ENCODE peak calls at places on chromosomes 5 and 9, in four cellular contexts. U, Z, R and Q are unnamed samples.

GRCh38 chr5:115297043-115297442 is 589 bp upstream of the CCDC112 start:
- DNase-seq in U (no peak), Z (no peak), R (no peak), Q (no peak)

GRCh38 chr9:16824545-16825041 is 45.9 kb downstream of the BNC2 start:
- DNase-seq in Z (peak), U (no peak), R (no peak), Q (no peak)

GRCh38 chr9:5186416-5187169 is 1.2 kb upstream of the INSL6 start:
- DNase-seq in U (peak), Z (peak), R (peak), Q (no peak)

GRCh38 chr5:149271717-149272558 is at the start of gene AFAP1L1:
- DNase-seq in U (peak), R (peak), Z (peak), Q (no peak)

GRCh38 chr5:135139397-135140134 is 105.5 kb upstream of the PITX1 start:
- DNase-seq in Z (no peak), U (peak), R (peak), Q (no peak)

GRCh38 chr5:58871648-58872242 is 288.9 kb downstream of the RAB3C start:
- DNase-seq in R (peak), Z (peak), U (peak), Q (no peak)

GRCh38 chr5:127595484-127596368 is 53.2 kb upstream of the CTXN3 start:
- DNase-seq in U (no peak), Z (no peak), R (no peak), Q (no peak)

GRCh38 chr9:31574006-31574750 is 810.3 kb upstream of the ACO1 start:
- DNase-seq in U (no peak), R (no peak), Z (no peak), Q (no peak)

GRCh38 chr9:107685901-107686300 is 196.3 kb upstream of the KLF4 start:
- DNase-seq in U (no peak), Z (no peak), R (no peak), Q (no peak)

GRCh38 chr5:145347026-145347616 is 488.0 kb downstream of the PRELID2 start:
- DNase-seq in U (no peak), Z (peak), R (peak), Q (no peak)

GRCh38 chr5:145345883-145346282 is 489.3 kb downstream of the PRELID2 start:
- DNase-seq in Z (no peak), R (no peak), U (no peak), Q (no peak)

DNA sequence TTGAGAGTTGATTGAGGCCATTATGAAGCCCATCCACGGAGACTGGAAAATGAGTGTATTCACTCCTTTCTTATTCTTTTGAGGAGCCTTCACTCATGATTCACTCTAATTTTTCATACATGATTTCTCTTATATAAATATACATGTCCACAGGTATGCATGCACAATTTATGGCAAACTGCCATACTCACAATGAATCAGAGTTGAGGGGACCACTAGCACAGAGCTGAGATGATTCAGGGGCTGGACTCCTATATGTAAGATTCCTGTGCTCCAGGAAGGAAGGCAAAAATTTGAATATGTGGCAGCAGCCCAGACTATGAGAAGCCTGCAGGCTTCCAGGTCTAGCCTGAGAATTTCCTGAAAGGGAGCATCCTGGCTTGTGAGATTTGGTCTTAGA is 484.6 kb downstream of the PRELID2 start:
- DNase-seq in Z (no peak), R (no peak), U (no peak), Q (no peak)
- TF ChIP-seq FOXM1 in Z (no peak), R (no peak), U (no peak), Q (no peak)

DNA sequence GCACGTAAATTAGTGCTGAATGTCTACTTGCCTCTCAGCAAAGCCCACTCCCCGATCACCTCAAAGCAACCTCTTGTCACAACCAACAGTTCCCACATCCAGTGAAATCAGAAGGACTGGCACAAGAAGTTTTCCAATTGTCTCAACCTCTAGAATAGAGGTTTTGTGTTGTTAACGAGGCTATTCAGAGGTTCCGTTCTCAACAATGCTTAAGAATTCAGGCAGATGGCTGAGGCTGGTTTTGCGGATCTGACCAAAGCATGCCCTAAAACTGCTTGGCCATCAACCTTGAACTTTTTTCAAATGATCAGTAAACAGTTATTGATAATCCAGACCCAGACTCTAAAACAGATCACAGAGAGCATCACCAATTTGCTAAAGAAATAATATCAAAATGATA is 52.9 kb downstream of the MAPKAP1 start:
- DNase-seq in R (no peak), Z (no peak), U (no peak), Q (no peak)
- TF ChIP-seq TAF1 in R (no peak), Z (no peak), U (no peak), Q (no peak)

GRCh38 chr5:1374680-1375055 is 29.8 kb upstream of the CLPTM1L start:
- DNase-seq in Z (no peak), U (no peak), R (no peak), Q (no peak)

GRCh38 chr5:1376921-1377320 is 32.0 kb upstream of the CLPTM1L start:
- DNase-seq in U (no peak), Z (no peak), R (no peak), Q (no peak)

GRCh38 chr5:1378096-1378495 is 33.2 kb upstream of the CLPTM1L start:
- DNase-seq in Z (no peak), R (no peak), U (no peak), Q (no peak)

GRCh38 chr5:1374030-1374679 is 29.3 kb upstream of the CLPTM1L start:
- DNase-seq in Z (no peak), U (no peak), R (no peak), Q (no peak)

DNA sequence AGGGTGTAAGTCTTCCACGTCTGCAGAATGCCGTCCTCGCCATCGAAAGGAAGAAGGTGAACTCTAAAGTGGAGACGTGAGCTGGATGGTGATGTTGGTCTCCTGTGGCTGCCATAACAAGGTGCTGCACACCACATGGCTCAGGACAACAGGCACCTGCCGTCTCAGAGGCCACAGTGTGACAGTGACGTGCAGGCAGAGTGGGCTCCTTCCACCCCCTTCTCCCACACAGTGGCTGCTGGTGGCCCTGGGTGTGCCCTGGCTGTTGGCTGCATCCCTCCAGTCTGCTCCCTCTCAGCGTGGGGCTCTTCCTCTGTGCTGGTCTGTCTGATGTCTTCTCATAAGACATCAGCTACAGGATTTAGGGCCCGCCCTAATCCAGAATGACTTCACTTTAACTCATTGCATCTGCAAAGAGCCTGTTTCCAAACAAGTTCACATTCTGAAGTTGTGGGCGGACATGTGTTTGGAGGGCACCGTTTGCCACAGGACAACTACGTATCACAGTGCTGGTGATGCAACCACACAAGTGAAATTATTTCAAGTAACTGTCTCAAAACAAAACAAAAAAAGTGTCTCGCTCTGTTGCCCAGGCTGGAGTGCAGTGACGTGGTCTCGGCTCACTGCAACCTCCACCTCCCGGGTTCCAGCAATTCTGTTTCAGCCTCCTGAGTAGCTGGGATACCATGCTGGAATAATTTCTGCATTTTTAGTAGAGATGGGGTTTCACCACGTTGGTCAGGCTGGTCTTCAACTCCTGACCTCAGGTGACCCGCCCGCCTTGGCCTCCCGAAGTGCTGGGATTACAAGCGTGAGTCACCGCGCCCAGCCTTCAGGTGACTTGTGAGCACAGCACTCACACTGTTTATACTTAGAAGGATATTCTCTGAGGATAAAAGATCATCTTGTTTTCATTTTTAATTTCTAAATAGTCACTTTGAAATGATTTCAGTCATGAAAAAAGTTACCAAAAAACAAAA is 31.3 kb upstream of the CLPTM1L start:
- DNase-seq in R (no peak), Z (no peak), U (no peak), Q (no peak)
- TF ChIP-seq FOXM1 in R (no peak), Z (no peak), U (no peak), Q (no peak)

DNA sequence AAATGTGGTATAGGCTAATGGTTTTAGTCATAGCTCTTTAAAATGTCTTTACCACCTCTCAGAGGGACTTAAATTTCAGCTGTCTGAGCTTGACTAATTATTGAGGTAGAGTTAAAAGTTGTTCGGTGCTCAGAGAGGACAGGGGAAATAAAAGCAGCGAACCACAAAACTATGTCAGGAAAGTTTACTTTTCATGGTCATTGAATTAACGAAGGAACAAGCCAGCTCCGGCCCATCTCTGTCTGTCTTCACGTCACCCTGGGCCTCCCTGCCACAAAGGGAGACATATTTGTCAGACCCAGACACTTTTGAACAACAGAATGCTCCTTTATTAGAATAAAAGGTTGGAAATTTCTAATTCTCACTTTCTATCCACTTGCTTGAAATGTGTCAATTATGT is 98.8 kb upstream of the EFNA5 start:
- DNase-seq in U (no peak), R (no peak), Z (no peak), Q (no peak)
- TF ChIP-seq TAF1 in U (no peak), R (no peak), Z (no peak), Q (no peak)

DNA sequence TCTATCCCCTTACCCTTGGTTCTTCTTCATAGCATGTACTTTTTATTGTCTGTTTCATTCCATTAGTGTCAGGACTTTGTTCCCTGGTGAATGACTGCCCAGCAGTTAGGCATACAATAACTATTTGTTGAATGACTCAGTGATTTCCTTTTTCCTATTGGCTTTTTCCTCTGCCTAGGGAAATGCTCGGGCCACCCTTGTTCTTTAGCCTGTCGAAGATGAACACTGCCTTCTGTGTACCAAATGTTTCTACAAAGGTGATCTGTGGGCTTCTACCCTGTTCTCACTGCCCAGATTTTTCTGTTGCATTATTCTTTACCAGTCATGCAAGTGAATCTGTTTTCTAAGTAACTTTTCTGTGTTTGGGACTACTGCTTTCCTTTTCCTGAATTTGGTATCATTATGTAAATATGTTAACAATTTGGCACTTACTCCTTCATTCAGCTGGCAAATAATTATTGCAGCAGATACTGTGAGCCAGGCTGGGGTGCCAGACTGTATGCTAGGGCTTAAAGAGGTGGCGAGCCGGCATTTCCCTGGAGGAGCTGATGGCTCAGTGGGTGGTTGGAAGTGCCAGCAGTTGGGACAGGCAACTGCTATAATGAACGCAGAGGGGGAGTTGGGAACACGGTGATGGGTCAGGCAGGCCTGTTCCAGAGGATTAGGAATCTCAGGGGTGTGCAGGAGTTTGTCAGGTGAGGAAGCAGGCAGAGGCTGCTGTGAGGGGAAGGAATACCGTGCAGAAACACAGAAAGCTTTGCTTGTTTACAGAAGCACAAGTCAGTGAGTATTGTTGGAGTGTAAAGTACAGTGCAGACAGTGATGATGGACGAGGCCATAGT is 30.6 kb downstream of the KDM4C start:
- DNase-seq in U (no peak), R (peak), Z (no peak), Q (no peak)
- TF ChIP-seq FOXM1 in U (no peak), R (no peak), Z (no peak), Q (no peak)

GRCh38 chr9:73720601-73721000 is 568.9 kb downstream of the ANXA1 start:
- DNase-seq in Z (no peak), U (no peak), R (no peak), Q (no peak)

GRCh38 chr9:73714294-73714693 is 562.6 kb downstream of the ANXA1 start:
- DNase-seq in U (no peak), Z (no peak), R (no peak), Q (no peak)

GRCh38 chr9:73719660-73720059 is 568.0 kb downstream of the ANXA1 start:
- DNase-seq in Z (no peak), R (no peak), U (no peak), Q (no peak)

DNA sequence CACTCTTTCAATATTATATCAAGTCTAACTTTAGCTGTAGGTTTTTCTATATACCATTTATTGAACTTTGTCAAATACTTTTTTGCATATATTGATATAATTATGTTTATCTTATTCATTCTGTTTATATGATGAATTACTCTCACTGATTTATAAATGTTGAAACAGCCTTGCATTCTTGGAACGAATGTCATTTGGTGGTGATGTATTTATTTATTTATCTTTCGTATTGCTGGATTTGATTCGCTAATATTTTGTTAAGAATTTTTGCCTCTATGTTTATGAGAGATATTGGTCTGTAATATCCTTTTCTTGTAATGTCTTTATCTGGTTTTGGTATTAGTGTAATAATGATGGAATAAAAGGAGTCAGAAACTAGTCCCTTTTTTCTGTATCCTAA is 563.9 kb downstream of the ANXA1 start:
- DNase-seq in Z (no peak), U (no peak), R (no peak), Q (no peak)
- TF ChIP-seq TAF1 in Z (no peak), U (no peak), R (no peak), Q (no peak)